ENCODE peak calls at places on chromosomes 16 and 17, in nine cellular contexts. One of them, this sample, is unnamed.

GRCh38 chr17:55641559-55642160 is 81.0 kb downstream of the TMEM100 start:
- DNase-seq in astrocyte of the spinal cord: peak
- DNase-seq in T-helper 1 cell: peak
- DNase-seq in SJCRH30: peak
- DNase-seq in fibroblast of pulmonary artery: peak
- DNase-seq in NCI-H2081: no peak
- DNase-seq in activated CD4-positive, CD25-positive, alpha-beta regulatory T cell: no peak
- DNase-seq in NCI-H748 treated with DMSO at 0.1 percent for 48 hours: no peak
- DNase-seq in activated T-helper 1 cell treated with Interleukin-2 at 50 U/mL for 16 hours: no peak
- DNase-seq in this sample: peak

GRCh38 chr17:5485270-5486205 is at the start of gene DERL2:
- DNase-seq in NCI-H748 treated with DMSO at 0.1 percent for 48 hours: no peak
- DNase-seq in activated T-helper 1 cell treated with Interleukin-2 at 50 U/mL for 16 hours: no peak
- DNase-seq in NCI-H2081: no peak
- DNase-seq in fibroblast of pulmonary artery: peak
- DNase-seq in SJCRH30: peak
- DNase-seq in astrocyte of the spinal cord: peak
- DNase-seq in activated CD4-positive, CD25-positive, alpha-beta regulatory T cell: no peak
- DNase-seq in T-helper 1 cell: no peak
- DNase-seq in this sample: no peak

GRCh38 chr16:17511340-17511739 is 40.6 kb upstream of the XYLT1 start:
- DNase-seq in NCI-H2081: no peak
- DNase-seq in fibroblast of pulmonary artery: no peak
- DNase-seq in SJCRH30: no peak
- DNase-seq in activated T-helper 1 cell treated with Interleukin-2 at 50 U/mL for 16 hours: no peak
- DNase-seq in astrocyte of the spinal cord: no peak
- DNase-seq in activated CD4-positive, CD25-positive, alpha-beta regulatory T cell: no peak
- DNase-seq in NCI-H748 treated with DMSO at 0.1 percent for 48 hours: no peak
- DNase-seq in T-helper 1 cell: no peak
- DNase-seq in this sample: no peak

GRCh38 chr17:75827291-75828050 is 16.7 kb downstream of the UNC13D start:
- DNase-seq in activated CD4-positive, CD25-positive, alpha-beta regulatory T cell: no peak
- DNase-seq in NCI-H748 treated with DMSO at 0.1 percent for 48 hours: peak
- DNase-seq in T-helper 1 cell: peak
- DNase-seq in fibroblast of pulmonary artery: peak
- DNase-seq in SJCRH30: peak
- DNase-seq in activated T-helper 1 cell treated with Interleukin-2 at 50 U/mL for 16 hours: peak
- DNase-seq in astrocyte of the spinal cord: peak
- DNase-seq in NCI-H2081: peak
- DNase-seq in this sample: peak

GRCh38 chr16:89332248-89333245 is 115.0 kb downstream of the ZNF778 start:
- DNase-seq in T-helper 1 cell: no peak
- DNase-seq in SJCRH30: no peak
- DNase-seq in fibroblast of pulmonary artery: no peak
- DNase-seq in NCI-H748 treated with DMSO at 0.1 percent for 48 hours: no peak
- DNase-seq in activated T-helper 1 cell treated with Interleukin-2 at 50 U/mL for 16 hours: no peak
- DNase-seq in NCI-H2081: no peak
- DNase-seq in activated CD4-positive, CD25-positive, alpha-beta regulatory T cell: no peak
- DNase-seq in astrocyte of the spinal cord: no peak
- DNase-seq in this sample: no peak

GRCh38 chr16:30740364-30741251 is 7.6 kb upstream of the PHKG2 start:
- DNase-seq in activated T-helper 1 cell treated with Interleukin-2 at 50 U/mL for 16 hours: no peak
- DNase-seq in fibroblast of pulmonary artery: peak
- DNase-seq in astrocyte of the spinal cord: peak
- DNase-seq in activated CD4-positive, CD25-positive, alpha-beta regulatory T cell: no peak
- DNase-seq in SJCRH30: no peak
- DNase-seq in NCI-H748 treated with DMSO at 0.1 percent for 48 hours: no peak
- DNase-seq in NCI-H2081: no peak
- DNase-seq in T-helper 1 cell: no peak
- DNase-seq in this sample: no peak

GRCh38 chr16:81723098-81723723 is 55.9 kb upstream of the PLCG2 start:
- DNase-seq in T-helper 1 cell: peak
- DNase-seq in activated CD4-positive, CD25-positive, alpha-beta regulatory T cell: no peak
- DNase-seq in fibroblast of pulmonary artery: peak
- DNase-seq in NCI-H2081: peak
- DNase-seq in astrocyte of the spinal cord: peak
- DNase-seq in NCI-H748 treated with DMSO at 0.1 percent for 48 hours: peak
- DNase-seq in activated T-helper 1 cell treated with Interleukin-2 at 50 U/mL for 16 hours: no peak
- DNase-seq in SJCRH30: peak
- DNase-seq in this sample: peak

GRCh38 chr16:56341656-56342397 is 83.5 kb downstream of the AMFR start:
- DNase-seq in fibroblast of pulmonary artery: no peak
- DNase-seq in NCI-H748 treated with DMSO at 0.1 percent for 48 hours: no peak
- DNase-seq in activated CD4-positive, CD25-positive, alpha-beta regulatory T cell: no peak
- DNase-seq in T-helper 1 cell: no peak
- DNase-seq in SJCRH30: peak
- DNase-seq in activated T-helper 1 cell treated with Interleukin-2 at 50 U/mL for 16 hours: no peak
- DNase-seq in NCI-H2081: no peak
- DNase-seq in astrocyte of the spinal cord: no peak
- DNase-seq in this sample: no peak

GRCh38 chr16:17850626-17851265 is 380.0 kb upstream of the XYLT1 start:
- DNase-seq in activated CD4-positive, CD25-positive, alpha-beta regulatory T cell: no peak
- DNase-seq in astrocyte of the spinal cord: no peak
- DNase-seq in NCI-H2081: no peak
- DNase-seq in NCI-H748 treated with DMSO at 0.1 percent for 48 hours: no peak
- DNase-seq in SJCRH30: peak
- DNase-seq in fibroblast of pulmonary artery: no peak
- DNase-seq in T-helper 1 cell: no peak
- DNase-seq in activated T-helper 1 cell treated with Interleukin-2 at 50 U/mL for 16 hours: no peak
- DNase-seq in this sample: no peak

GRCh38 chr16:28967156-28967555 is 7.4 kb upstream of the SPNS1 start:
- DNase-seq in activated T-helper 1 cell treated with Interleukin-2 at 50 U/mL for 16 hours: no peak
- DNase-seq in T-helper 1 cell: no peak
- DNase-seq in activated CD4-positive, CD25-positive, alpha-beta regulatory T cell: no peak
- DNase-seq in SJCRH30: no peak
- DNase-seq in astrocyte of the spinal cord: no peak
- DNase-seq in NCI-H2081: no peak
- DNase-seq in fibroblast of pulmonary artery: no peak
- DNase-seq in NCI-H748 treated with DMSO at 0.1 percent for 48 hours: no peak
- DNase-seq in this sample: no peak